ENCODE peak calls at places on chromosomes 16 and 17, in four cellular contexts. K is PC-3; S is CD8-positive, alpha-beta memory T cell; R is stomach. B is an unnamed sample.

GRCh38 chr17:81160306-81160705 is 5.0 kb upstream of the PVALEF start:
- DNase-seq in K (no peak), S (no peak), R (no peak), B (peak)

GRCh38 chr16:57356547-57356946 is 2.0 kb upstream of the CCL22 start:
- DNase-seq in K (no peak), S (no peak), R (peak), B (no peak)

GRCh38 chr17:79393358-79394038 is 217.4 kb downstream of the RBFOX3 start:
- DNase-seq in R (peak), K (peak), S (peak), B (peak)

GRCh38 chr16:51540259-51540658 is 389.2 kb upstream of the SALL1 start:
- DNase-seq in R (no peak), K (no peak), S (no peak), B (no peak)

GRCh38 chr17:82884341-82884871 is 44.6 kb upstream of the ZNF750 start:
- DNase-seq in K (no peak), R (no peak), S (peak), B (no peak)

GRCh38 chr16:24978370-24978914 is 36.7 kb downstream of the ARHGAP17 start:
- DNase-seq in R (no peak), S (no peak), K (no peak), B (no peak)

GRCh38 chr16:81926036-81926435 is 85.2 kb downstream of the SDR42E1 start:
- DNase-seq in K (no peak), R (no peak), S (no peak), B (no peak)

GRCh38 chr17:44314031-44314430 is 5.6 kb downstream of the RUNDC3A start:
- DNase-seq in R (no peak), K (no peak), S (no peak), B (no peak)

GRCh38 chr17:45397796-45398195 is 34.9 kb downstream of the ARHGAP27 start:
- DNase-seq in R (no peak), K (no peak), S (no peak), B (no peak)

GRCh38 chr17:29178750-29179231 is 1.4 kb downstream of the MYO18A start:
- DNase-seq in R (peak), K (peak), S (no peak), B (no peak)

GRCh38 chr16:17313085-17313611 is 157.6 kb downstream of the XYLT1 start:
- DNase-seq in K (no peak), S (no peak), R (no peak), B (no peak)

GRCh38 chr16:17311333-17312099 is 159.2 kb downstream of the XYLT1 start:
- DNase-seq in S (no peak), R (no peak), K (no peak), B (no peak)

GRCh38 chr16:17314148-17314547 is 156.6 kb downstream of the XYLT1 start:
- DNase-seq in K (no peak), R (no peak), S (no peak), B (no peak)

GRCh38 chr16:17309510-17309909 is 161.2 kb downstream of the XYLT1 start:
- DNase-seq in R (no peak), K (no peak), S (no peak), B (no peak)

DNA sequence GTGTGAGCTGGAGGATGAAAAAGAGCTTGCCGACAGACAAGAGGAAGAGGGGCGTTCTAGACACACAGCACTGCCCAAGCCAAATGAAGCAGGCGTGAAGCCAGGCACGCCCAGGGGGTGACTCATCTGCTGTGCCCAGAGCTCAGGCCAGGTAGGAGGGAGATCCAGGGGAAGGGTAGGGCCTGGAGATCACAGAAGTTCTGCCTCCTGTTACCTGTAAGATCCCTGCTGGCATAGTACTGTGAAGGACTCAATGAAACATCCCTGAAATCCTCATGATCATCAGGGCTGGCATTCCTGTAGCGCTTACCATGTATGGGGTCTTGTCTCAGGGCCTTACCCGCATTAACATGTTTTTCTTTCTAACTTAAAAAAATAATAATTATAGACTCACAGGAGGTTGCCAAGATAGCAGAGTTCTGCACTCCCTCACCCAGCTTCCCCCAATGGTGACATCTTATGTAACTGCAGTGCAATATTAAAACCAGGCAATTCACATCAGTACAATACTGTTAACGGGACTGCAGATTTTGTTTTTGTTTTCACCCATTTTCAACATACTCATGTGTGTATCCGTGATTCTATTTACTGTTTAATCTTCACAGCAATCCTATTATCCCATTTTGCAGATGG is 158.5 kb downstream of the XYLT1 start:
- DNase-seq in R (peak), K (no peak), S (no peak), B (no peak)
- H3K27ac ChIP-seq in R (peak), K (no peak), S (no peak), B (no peak)

DNA sequence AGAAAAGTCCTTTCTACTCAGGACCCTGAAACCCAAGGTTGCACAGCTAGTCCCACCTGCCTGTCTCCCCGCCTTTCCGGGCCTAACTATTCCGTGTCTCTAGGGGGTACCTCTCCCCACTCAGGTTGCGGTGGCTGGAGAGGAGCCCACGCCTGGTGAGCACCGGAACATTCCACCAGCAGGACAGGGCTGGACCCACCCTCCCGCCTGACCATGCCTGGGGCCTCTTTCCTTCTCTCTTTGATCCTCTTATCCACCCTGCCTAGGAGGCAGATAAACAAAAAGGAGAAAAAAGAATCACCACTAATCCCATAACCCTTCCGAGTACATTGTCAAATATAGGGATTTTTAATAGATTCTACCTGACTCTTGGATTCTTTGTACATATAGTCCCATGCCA is 10.9 kb downstream of the LLGL2 start:
- DNase-seq in R (no peak), K (no peak), S (no peak), B (no peak)
- H3K4me3 ChIP-seq in R (no peak), K (no peak), S (no peak), B (no peak)

DNA sequence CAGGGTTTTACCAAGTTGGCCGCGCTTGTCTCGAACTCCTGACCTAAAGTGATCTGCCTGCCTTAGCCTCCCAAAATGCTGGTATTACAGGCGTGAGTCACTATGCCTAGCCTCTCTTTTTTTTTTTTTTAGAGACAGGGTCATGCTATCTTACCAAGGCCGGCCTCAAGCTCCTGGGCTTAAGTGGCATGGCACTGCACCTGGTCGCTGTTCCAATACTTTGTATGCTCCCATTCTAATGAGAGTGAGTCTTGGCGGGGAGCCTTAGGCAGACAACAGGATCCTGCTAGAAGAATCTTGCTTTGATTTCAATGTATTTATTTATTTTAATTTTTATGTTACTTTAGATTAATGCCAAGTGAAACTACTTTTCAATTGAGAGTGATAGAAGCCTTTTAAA is 21.9 kb downstream of the TOM1L2 start:
- DNase-seq in S (no peak), K (no peak), R (no peak), B (no peak)
- H3K27ac ChIP-seq in S (no peak), K (no peak), R (no peak), B (no peak)

DNA sequence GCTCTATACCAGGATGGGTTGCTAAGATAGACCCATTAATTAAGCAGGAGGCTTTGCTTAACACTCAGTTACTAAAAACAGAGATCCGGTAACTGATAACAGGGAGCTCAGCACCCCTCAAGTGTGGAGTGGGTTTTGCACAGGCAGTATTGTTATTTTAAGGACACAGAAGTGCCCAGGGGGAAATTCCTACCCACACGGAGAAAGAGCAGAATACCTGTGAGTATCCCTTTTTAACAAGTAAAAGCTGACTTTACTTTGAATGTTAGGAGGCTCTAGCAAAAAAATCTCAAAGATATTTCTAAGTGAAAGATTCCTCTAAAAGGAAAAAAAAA is 32.8 kb upstream of the HAS3 start:
- DNase-seq in K (no peak), S (no peak), R (no peak), B (no peak)
- H3K4me3 ChIP-seq in K (no peak), S (no peak), R (no peak), B (no peak)

DNA sequence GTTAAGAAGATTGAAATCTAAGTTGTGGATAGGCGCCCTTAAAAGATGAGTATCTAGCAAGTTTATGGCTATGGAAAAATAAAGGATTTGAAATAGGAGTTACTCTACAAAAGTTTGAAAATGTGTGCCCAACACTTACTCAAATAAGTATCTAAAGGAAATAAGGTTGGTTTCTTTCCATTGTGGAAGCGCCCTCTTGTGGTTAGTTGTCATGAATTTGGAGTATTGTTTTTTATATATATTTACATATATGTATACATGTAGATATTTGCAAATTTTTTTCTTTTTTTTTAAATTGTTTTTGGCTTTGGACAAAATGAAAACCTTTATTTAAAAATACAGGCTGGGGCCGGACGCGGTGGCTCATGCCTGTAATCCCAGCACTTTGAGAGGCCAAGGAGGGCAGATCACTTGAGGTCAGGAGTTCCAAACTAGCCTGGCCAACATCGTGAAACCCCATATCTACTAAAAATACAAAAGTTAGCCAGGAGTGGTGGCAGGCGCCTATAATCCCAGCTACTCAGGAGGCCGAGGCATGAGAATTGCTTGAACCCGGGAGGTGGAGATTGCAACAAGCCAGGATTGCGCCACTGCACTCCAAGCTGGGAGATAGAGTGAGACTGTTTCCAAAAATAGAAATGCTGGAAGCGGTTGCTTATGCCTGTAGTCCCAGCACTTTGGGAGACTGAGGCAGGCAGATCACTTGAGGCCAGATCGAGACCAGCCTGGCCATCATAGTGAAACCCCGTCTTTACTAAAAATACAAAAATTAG is 24.0 kb upstream of the VPS4A start:
- DNase-seq in K (peak), R (no peak), S (peak), B (peak)
- H3K27ac ChIP-seq in K (no peak), R (no peak), S (no peak), B (no peak)

DNA sequence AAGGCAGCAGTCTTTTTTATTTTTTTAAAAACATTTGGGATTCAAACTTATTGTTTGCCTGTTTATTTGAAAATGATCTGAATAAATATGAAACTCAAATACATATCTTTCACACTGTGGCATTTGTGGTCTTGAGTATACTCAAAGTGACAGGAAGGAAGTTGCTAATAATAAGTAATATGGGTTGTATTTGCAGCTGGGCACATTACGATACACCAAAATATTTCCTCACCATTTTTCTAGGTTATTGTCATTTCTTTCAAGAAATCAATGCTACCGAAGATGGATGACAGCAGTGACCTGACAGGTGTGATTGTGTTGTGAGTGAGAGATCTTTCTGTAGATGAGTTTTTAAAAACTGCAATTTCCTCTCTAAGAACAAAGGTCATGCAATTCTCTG is 665.7 kb downstream of the CDH8 start:
- DNase-seq in K (no peak), R (no peak), S (no peak), B (no peak)
- H3K4me3 ChIP-seq in K (no peak), R (no peak), S (no peak), B (no peak)

DNA sequence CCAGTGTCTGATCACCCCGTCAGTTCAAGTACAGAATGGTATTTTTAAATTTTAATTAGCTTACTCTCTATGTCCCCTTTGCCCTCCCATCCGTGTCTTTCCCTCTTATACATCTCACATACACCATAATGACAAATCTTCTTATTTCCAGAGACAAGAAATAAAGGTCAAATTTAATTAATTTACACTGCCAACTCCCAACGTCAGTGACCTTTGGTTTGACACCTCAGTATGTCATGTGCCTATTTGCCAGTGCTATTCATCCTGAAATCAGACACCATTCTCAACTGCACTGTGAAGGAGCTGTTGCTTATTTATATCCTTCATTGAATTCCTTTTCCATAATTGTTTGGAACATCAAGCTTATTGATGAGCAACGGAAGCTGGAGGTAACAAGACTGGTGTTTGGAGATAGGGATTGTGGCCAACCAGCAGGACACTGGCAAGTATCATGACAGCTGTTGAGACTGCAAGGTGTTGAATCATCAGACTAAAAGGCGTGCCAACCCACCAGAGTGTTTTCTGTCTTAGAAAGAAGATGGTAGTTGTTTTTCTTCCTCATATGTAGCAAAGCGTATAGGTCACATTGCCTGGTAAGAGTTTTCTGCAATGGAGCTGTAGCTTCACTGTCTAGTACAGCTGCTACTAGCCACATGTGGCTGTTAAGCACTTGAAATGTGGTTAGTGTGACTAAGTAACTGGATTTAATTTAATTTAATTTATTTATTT is 12.5 kb downstream of the CALCOCO2 start:
- DNase-seq in R (no peak), S (no peak), K (no peak), B (no peak)
- H3K27ac ChIP-seq in R (peak), S (no peak), K (no peak), B (no peak)

DNA sequence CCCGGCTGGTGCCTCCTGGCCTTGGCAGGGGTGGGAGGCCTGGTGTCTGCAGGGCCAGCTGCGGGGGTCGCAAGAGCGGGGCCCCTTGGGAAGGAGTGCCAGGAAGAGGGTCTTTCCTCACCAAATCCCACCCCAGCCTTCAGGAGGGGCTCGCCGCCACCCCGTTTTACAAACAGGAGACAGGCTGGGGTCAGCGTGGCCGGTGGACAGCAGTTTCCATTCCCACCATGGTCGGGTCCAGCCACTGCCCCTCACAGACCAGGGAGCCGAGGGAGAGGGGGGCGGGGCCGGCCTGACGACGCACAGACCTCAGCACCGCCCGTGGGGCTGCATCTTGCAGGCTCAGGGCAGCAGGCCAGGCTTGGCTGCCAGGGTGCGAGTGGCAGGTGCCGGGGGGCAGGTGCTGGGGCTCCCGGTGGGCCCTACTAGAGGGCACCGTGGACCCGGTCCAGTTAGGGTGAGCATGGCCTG is 7.6 kb downstream of the CBFA2T3 start:
- DNase-seq in R (no peak), K (no peak), S (no peak), B (no peak)
- H3K4me3 ChIP-seq in R (no peak), K (no peak), S (no peak), B (no peak)

B was measured in HL-60.